ENCODE peak calls at places on chromosomes 5 and 9, in seven cellular contexts. O is NCI-H345; Q is C1 segment of cervical spinal cord; I is suprapubic skin; Y is NCI-H460; P is NCI-H1105; D is activated CD8-positive, alpha-beta memory T cell treated with anti-CD3 and anti-CD28 coated beads for 24 hours. T is an unnamed sample.

GRCh38 chr9:137028281-137029057 is 432 bp upstream of the ABCA2 start:
- DNase-seq in Q (peak; percentile 48), P (peak; percentile 35), I (no peak), D (peak; percentile 86), Y (peak; percentile 65), O (peak; percentile 75), T (no peak)

GRCh38 chr5:140345919-140346347 is 470 bp downstream of the HBEGF start:
- DNase-seq in Y (peak; percentile 30), D (no peak), O (peak; percentile 23), Q (peak; percentile 67), I (no peak), P (no peak), T (peak; percentile 91)

GRCh38 chr5:154176191-154176590 is 14.3 kb upstream of the GALNT10 start:
- DNase-seq in D (no peak), Y (no peak), O (no peak), P (no peak), I (no peak), Q (no peak), T (no peak)

GRCh38 chr5:39599721-39600431 is 175.1 kb upstream of the DAB2 start:
- DNase-seq in P (no peak), D (no peak), Y (peak; percentile 35), O (no peak), Q (no peak), I (no peak), T (no peak)

GRCh38 chr5:74016373-74016772 is 390.4 kb downstream of the ARHGEF28 start:
- DNase-seq in D (no peak), Q (no peak), P (no peak), I (no peak), Y (peak; percentile 5), O (no peak), T (no peak)

GRCh38 chr9:105331160-105331559 is 86.7 kb downstream of the SLC44A1 start:
- DNase-seq in Y (no peak), Q (no peak), I (no peak), P (no peak), O (no peak), D (no peak), T (no peak)

GRCh38 chr5:73387630-73388370 is 60.8 kb downstream of the FOXD1 start:
- DNase-seq in D (no peak), Q (no peak), P (no peak), Y (no peak), O (peak; percentile 72), I (no peak), T (no peak)

GRCh38 chr9:122213589-122214413 is 15.0 kb downstream of the LHX6 start:
- DNase-seq in Q (no peak), O (peak; percentile 92), D (peak; percentile 70), Y (peak; percentile 43), I (no peak), P (peak; percentile 92), T (peak; percentile 87)

GRCh38 chr5:59833448-59833847 is 60.1 kb downstream of the PDE4D start:
- DNase-seq in I (no peak), Q (no peak), O (no peak), P (no peak), Y (no peak), D (no peak), T (no peak)

GRCh38 chr9:90451804-90452203 is 190.8 kb downstream of the DIRAS2 start:
- DNase-seq in Q (no peak), I (no peak), D (no peak), Y (no peak), O (no peak), P (no peak), T (no peak)

GRCh38 chr5:175746851-175747250 is 89.0 kb downstream of the HRH2 start:
- DNase-seq in I (no peak), O (no peak), Q (peak; percentile 4), P (no peak), Y (no peak), D (no peak), T (no peak)

GRCh38 chr9:2291980-2292704 is 277.0 kb downstream of the SMARCA2 start:
- DNase-seq in P (peak; percentile 88), D (no peak), I (no peak), O (peak; percentile 98), Q (no peak), Y (no peak), T (no peak)

GRCh38 chr5:97929383-97929782 is 746.3 kb upstream of the RIOK2 start:
- DNase-seq in I (no peak), O (no peak), P (no peak), Q (no peak), Y (no peak), D (no peak), T (no peak)

GRCh38 chr5:14593326-14594036 is 11.9 kb downstream of the OTULINL start:
- DNase-seq in D (peak; percentile 64), I (no peak), Q (no peak), Y (no peak), P (no peak), O (no peak), T (no peak)

GRCh38 chr5:9726931-9727330 is 96.8 kb upstream of the TAS2R1 start:
- DNase-seq in D (no peak), I (no peak), Q (no peak), O (no peak), P (no peak), Y (no peak), T (no peak)

GRCh38 chr5:158084292-158084691 is 225.3 kb upstream of the CLINT1 start:
- DNase-seq in Y (no peak), I (no peak), P (no peak), O (no peak), Q (no peak), D (no peak), T (no peak)

GRCh38 chr9:14358523-14358922 is 44.6 kb upstream of the NFIB start:
- DNase-seq in O (no peak), P (no peak), Q (no peak), I (no peak), D (no peak), Y (no peak), T (no peak)

GRCh38 chr9:136626066-136626725 is 36.5 kb upstream of the EGFL7 start:
- DNase-seq in Y (no peak), Q (no peak), O (no peak), I (no peak), P (no peak), D (no peak), T (no peak)

GRCh38 chr5:132358760-132359159 is 10.8 kb upstream of the SLC22A5 start:
- DNase-seq in Q (no peak), I (no peak), P (no peak), D (no peak), Y (no peak), O (no peak), T (no peak)

GRCh38 chr9:131087354-131087893 is 8.9 kb upstream of the AIF1L start:
- DNase-seq in Q (no peak), O (no peak), I (no peak), D (no peak), Y (no peak), P (no peak), T (no peak)

GRCh38 chr5:72244862-72245371 is 75.1 kb downstream of the MRPS27 start:
- DNase-seq in O (no peak), I (no peak), D (no peak), P (no peak), Y (peak; percentile 23), Q (peak; percentile 42), T (no peak)

T was measured in mesenteric fat pad.